ENCODE peak calls at places on chromosome X, in six cellular contexts. C is tibial nerve, Y is HFF-Myc, D is AG04450, F is tibial artery, T is left ventricle myocardium inferior. A is an unnamed sample.

GRCh38 chrX:15269618-15270521 is at the start of gene ASB9:
- DNase-seq in T (no peak), Y (peak), D (no peak), F (peak), C (peak), A (no peak)

GRCh38 chrX:106608016-106608415 is 3.8 kb upstream of the RADX start:
- DNase-seq in D (no peak), Y (no peak), C (no peak), F (no peak), T (no peak), A (no peak)

GRCh38 chrX:18032486-18033221 is 171.6 kb upstream of the RAI2 start:
- DNase-seq in D (no peak), T (no peak), C (no peak), F (no peak), Y (no peak), A (no peak)

GRCh38 chrX:100447563-100448397 is 37.7 kb upstream of the PCDH19 start:
- DNase-seq in F (no peak), D (no peak), T (peak), C (peak), Y (no peak), A (peak)

GRCh38 chrX:136250191-136251041 is 784 bp downstream of the MAP7D3 start:
- DNase-seq in F (no peak), T (no peak), D (no peak), C (peak), Y (no peak), A (no peak)

GRCh38 chrX:140602140-140602539 is 97.3 kb upstream of the SOX3 start:
- DNase-seq in T (no peak), D (no peak), F (no peak), C (no peak), Y (no peak), A (no peak)

GRCh38 chrX:43750248-43750676 is 94.2 kb downstream of the MAOA start:
- DNase-seq in T (no peak), F (peak), D (peak), C (peak), Y (peak), A (no peak)

GRCh38 chrX:131747173-131747572 is 203.3 kb downstream of the OR13H1 start:
- DNase-seq in C (no peak), Y (no peak), F (no peak), D (no peak), T (no peak), A (peak)

GRCh38 chrX:143437439-143437838 is 79.8 kb downstream of the SPANXN3 start:
- DNase-seq in T (no peak), D (no peak), Y (no peak), F (no peak), C (no peak), A (no peak)

GRCh38 chrX:108437789-108438623 is at the start of gene COL4A6:
- DNase-seq in Y (no peak), C (no peak), D (no peak), F (peak), T (no peak), A (no peak)

GRCh38 chrX:120262781-120263719 is 12.4 kb downstream of the ZBTB33 start:
- DNase-seq in T (no peak), D (no peak), F (no peak), C (no peak), Y (no peak), A (no peak)

GRCh38 chrX:16885628-16886027 is 15.5 kb upstream of the RBBP7 start:
- DNase-seq in F (no peak), D (no peak), T (no peak), C (no peak), Y (no peak), A (no peak)

GRCh38 chrX:107448625-107449468 is 605 bp upstream of the FRMPD3 start:
- DNase-seq in Y (no peak), F (no peak), T (no peak), C (no peak), D (no peak), A (no peak)

DNA sequence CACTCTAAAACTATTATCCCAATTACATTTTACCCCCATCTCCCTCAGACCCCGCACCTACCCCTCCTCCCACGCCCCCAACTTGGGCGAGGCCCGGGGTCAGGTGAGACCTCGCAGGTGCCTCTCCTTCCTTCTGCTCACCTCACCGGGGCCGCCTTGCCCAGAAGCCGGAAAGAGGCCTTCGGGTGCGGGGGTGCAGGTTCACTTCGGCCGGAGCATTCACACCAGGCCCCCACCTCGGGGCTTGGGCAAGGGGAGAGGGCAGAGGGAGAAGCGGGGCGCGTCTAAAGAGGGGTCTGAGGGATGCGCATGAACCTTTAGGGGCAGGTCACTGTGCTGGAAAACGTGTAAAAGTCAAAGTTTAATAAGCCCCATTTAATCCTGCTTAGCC is 427 bp downstream of the ZNF182 start:
- DNase-seq in T (no peak), Y (no peak), F (no peak), C (no peak), D (no peak), A (no peak)
- H3K4me3 ChIP-seq in T (peak), Y (peak), F (peak), C (peak), D (peak), A (peak)

GRCh38 chrX:56804867-56805266 is 75.8 kb downstream of the NBDY start:
- DNase-seq in C (no peak), T (no peak), F (no peak), D (no peak), Y (no peak), A (no peak)

GRCh38 chrX:56802921-56803848 is 74.1 kb downstream of the NBDY start:
- DNase-seq in Y (no peak), T (peak), D (no peak), F (no peak), C (peak), A (no peak)

GRCh38 chrX:56802428-56802827 is 73.4 kb downstream of the NBDY start:
- DNase-seq in F (no peak), Y (no peak), D (no peak), C (no peak), T (no peak), A (no peak)

GRCh38 chrX:56805399-56805798 is 76.4 kb downstream of the NBDY start:
- DNase-seq in C (no peak), F (no peak), T (no peak), Y (no peak), D (no peak), A (no peak)

GRCh38 chrX:56803849-56804681 is 75.0 kb downstream of the NBDY start:
- DNase-seq in C (no peak), T (no peak), D (no peak), Y (no peak), F (no peak), A (no peak)
- H3K4me3 ChIP-seq in C (peak), T (no peak), D (no peak), Y (no peak), F (no peak), A (no peak)

DNA sequence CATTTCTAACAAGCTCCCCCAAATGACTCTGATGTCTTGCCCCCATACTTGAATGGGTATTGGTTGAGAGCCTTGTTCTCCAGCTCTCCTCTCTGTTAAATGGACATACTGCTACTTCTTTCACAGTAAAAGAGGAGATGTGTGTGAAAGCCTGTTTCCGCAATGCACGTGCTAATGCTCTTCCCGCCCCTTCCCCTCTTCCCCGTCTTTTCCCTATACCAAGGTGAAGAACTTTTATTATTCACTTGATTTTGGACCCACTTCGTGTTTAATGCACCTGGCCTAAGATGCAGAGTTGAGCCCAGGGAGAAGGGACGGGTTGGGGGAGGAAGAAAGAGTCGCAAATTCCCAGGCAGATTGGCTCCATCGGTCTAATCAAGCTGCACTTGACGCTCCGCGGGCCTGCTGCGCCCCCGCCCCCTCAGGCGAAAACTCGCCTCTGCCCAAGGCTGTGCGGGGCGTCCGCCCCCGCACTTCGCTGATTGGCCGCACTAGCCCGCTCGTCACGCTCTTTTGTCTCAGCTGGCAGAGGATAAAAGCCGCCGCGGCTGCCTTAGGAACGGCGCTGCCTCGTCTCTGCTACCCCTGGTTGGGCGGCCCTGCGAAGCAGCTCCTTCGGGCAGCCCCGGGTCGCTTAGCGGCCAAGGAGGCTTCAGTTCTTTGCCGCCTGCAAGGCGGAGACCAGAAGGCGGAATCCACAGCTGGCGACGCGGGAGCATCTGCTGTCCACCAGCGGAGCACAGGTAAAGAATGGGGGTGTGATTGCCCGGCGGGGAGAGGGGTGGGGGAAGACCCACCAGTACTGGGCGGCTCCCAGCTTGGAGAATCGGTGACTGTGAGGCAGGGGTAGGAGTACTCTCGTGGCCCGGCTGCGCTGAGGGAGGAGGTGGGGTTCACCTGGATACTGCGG is at the start of gene ZCCHC12:
- DNase-seq in C (no peak), Y (no peak), F (no peak), D (no peak), T (peak), A (no peak)
- H3K4me3 ChIP-seq in C (peak), Y (peak), F (peak), D (peak), T (peak), A (no peak)

DNA sequence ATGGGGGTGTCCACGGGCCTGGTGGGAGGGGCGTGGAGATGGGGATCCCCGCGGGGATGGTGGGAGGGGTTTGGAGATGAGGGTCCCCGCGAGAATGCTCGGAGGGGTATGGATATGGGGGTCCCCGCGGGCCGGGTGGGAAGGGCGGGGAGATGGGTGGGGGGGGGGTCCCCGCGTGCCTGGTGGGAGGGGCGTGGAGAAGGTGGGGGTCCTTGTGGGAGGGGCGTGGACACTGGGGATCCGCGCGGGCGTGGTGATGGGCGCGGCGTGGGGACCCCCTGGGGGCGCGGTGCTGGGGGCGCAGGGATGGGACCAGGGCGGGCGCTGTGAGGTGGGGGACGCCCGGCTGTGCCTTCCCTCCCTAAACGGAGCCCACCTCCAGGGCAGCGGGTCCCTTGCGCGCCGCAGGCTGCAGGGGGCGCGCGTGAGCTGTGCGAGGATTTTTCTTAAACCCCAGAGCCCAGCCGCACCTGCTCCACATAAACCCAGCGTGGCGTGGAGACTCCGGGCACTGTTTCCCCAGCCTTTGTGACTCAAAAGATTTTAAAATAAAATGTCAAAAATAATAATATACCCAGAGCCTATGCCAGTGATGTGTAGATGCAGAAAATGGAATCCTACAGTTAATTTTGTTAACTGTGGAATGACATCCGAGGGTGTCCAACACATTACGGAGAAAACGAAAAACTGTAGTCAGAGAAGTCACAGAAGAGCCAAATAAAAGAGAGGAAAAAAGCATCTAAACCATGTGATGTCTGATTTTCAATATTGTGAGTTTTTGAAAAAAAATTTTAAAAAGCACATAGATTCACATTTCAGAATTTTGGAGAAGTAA is 1.5 kb upstream of the ASMTL start:
- DNase-seq in F (peak), Y (no peak), C (peak), D (peak), T (peak), A (peak)
- H3K4me3 ChIP-seq in F (peak), Y (no peak), C (peak), D (peak), T (peak), A (no peak)

DNA sequence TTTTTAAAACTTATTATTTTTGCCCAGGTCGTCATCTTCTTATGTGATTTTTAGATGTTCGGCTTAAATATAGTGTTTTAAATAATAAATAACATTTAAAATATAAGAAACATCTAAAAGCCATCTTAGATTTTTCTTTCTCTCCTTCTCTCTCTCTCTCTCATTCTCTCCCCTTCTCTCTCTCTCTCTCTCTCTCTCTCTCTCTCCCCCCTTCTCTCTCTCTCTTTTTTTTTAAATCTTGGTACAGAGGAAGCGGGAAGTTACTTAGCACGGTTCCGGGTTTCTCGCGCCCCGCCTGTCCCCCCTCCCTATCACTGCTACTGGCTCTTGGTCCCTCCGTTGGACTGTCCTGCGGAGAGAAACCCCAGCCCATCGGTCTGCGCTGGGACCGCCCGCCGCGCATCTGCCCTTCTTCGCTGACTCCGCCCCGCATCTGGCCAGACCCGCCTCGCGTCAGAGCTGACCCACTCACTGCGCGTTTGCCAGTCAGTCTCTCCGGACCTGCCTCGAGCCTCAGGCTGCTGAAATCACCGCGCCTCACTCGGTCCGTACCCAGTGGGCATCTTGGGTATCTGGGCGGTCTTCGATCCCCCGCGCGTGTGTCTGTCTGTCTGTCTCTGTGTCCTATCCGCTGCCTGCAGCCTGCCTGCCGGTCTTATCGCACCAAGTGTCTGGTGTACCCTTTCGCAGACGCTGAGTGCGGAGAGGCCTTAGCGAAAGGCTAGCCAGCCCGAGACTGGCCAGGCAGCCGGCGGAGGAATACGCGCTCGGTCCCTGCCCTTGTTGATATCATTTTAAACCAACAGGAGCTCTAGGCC is at the start of gene PABPC5:
- DNase-seq in T (peak), D (peak), C (peak), F (peak), Y (no peak), A (peak)
- H3K4me3 ChIP-seq in T (peak), D (peak), C (peak), F (peak), Y (peak), A (peak)

A was measured in lower leg skin.